ENCODE peak calls at places on chromosome 9, in seven cellular contexts. One of them, this sample, is unnamed. For H3K4me1, the result is how much of the 10 kb centered on the place peaks cover.

GRCh38 chr9:35737143-35737542 is 4.7 kb downstream of the CREB3 start:
- DNase-seq in transverse colon: no peak
- DNase-seq in sigmoid colon: no peak
- DNase-seq in heart left ventricle: no peak
- DNase-seq in HCT116: no peak
- DNase-seq in A549: no peak
- DNase-seq in H1: no peak
- DNase-seq in this sample: no peak

GRCh38 chr9:115116620-115117284 is 1.2 kb downstream of the TNC start:
- DNase-seq in HCT116: no peak
- DNase-seq in A549: no peak
- DNase-seq in H1: no peak
- DNase-seq in heart left ventricle: no peak
- DNase-seq in sigmoid colon: no peak
- DNase-seq in transverse colon: no peak
- DNase-seq in this sample: no peak

GRCh38 chr9:123383512-123384170 is 27.6 kb downstream of the CRB2 start:
- DNase-seq in sigmoid colon: no peak
- DNase-seq in H1: no peak
- DNase-seq in transverse colon: no peak
- DNase-seq in A549: no peak
- DNase-seq in HCT116: no peak
- DNase-seq in heart left ventricle: no peak
- DNase-seq in this sample: no peak

GRCh38 chr9:130664191-130665028 is at the start of gene PRDM12:
- DNase-seq in HCT116: no peak
- DNase-seq in transverse colon: no peak
- DNase-seq in A549: peak
- DNase-seq in heart left ventricle: no peak
- DNase-seq in sigmoid colon: no peak
- DNase-seq in H1: peak
- DNase-seq in this sample: no peak

GRCh38 chr9:33506626-33507370 is 17.3 kb upstream of the ANKRD18B start:
- DNase-seq in heart left ventricle: no peak
- DNase-seq in A549: peak
- DNase-seq in H1: no peak
- DNase-seq in transverse colon: no peak
- DNase-seq in sigmoid colon: no peak
- DNase-seq in HCT116: peak
- DNase-seq in this sample: peak

GRCh38 chr9:85685081-85685480 is 56.7 kb downstream of the AGTPBP1 start:
- DNase-seq in H1: no peak
- DNase-seq in HCT116: no peak
- DNase-seq in A549: no peak
- DNase-seq in heart left ventricle: no peak
- DNase-seq in sigmoid colon: no peak
- DNase-seq in transverse colon: no peak
- DNase-seq in this sample: no peak

GRCh38 chr9:114266969-114267368 is 55.9 kb upstream of the ORM1 start:
- DNase-seq in sigmoid colon: no peak
- DNase-seq in H1: no peak
- DNase-seq in HCT116: no peak
- DNase-seq in A549: no peak
- DNase-seq in heart left ventricle: no peak
- DNase-seq in transverse colon: no peak
- DNase-seq in this sample: no peak

GRCh38 chr9:129197978-129198736 is 20.1 kb upstream of the IER5L start:
- DNase-seq in transverse colon: peak
- DNase-seq in sigmoid colon: peak
- DNase-seq in H1: no peak
- DNase-seq in heart left ventricle: peak
- DNase-seq in A549: no peak
- DNase-seq in HCT116: no peak
- DNase-seq in this sample: peak

GRCh38 chr9:138100711-138101349 is 223.2 kb downstream of the CACNA1B start:
- DNase-seq in HCT116: no peak
- DNase-seq in heart left ventricle: no peak
- DNase-seq in transverse colon: no peak
- DNase-seq in A549: peak
- DNase-seq in H1: peak
- DNase-seq in sigmoid colon: no peak
- DNase-seq in this sample: no peak

GRCh38 chr9:72733896-72734295 is 212.5 kb downstream of the TMC1 start:
- DNase-seq in H1: no peak
- DNase-seq in sigmoid colon: no peak
- DNase-seq in HCT116: no peak
- DNase-seq in A549: no peak
- DNase-seq in heart left ventricle: no peak
- DNase-seq in transverse colon: no peak
- DNase-seq in this sample: no peak

GRCh38 chr9:125983681-125984080 is 236.5 kb downstream of the PBX3 start:
- DNase-seq in transverse colon: no peak
- DNase-seq in HCT116: no peak
- DNase-seq in A549: no peak
- DNase-seq in H1: peak
- DNase-seq in sigmoid colon: peak
- DNase-seq in heart left ventricle: no peak
- DNase-seq in this sample: no peak

GRCh38 chr9:21679432-21679831 is 123.0 kb upstream of the MTAP start:
- DNase-seq in H1: no peak
- DNase-seq in A549: peak
- DNase-seq in HCT116: no peak
- DNase-seq in transverse colon: no peak
- DNase-seq in sigmoid colon: no peak
- DNase-seq in heart left ventricle: no peak
- DNase-seq in this sample: no peak

GRCh38 chr9:12847591-12847990 is 72.8 kb downstream of the LURAP1L start:
- DNase-seq in sigmoid colon: no peak
- DNase-seq in A549: peak
- DNase-seq in heart left ventricle: no peak
- DNase-seq in transverse colon: no peak
- DNase-seq in HCT116: no peak
- DNase-seq in H1: no peak
- DNase-seq in this sample: no peak

GRCh38 chr9:115635680-115636383 is 517.8 kb upstream of the PAPPA start:
- DNase-seq in transverse colon: no peak
- DNase-seq in H1: no peak
- DNase-seq in sigmoid colon: no peak
- DNase-seq in heart left ventricle: no peak
- DNase-seq in HCT116: no peak
- DNase-seq in A549: no peak
- DNase-seq in this sample: no peak

GRCh38 chr9:105269593-105269992 is 25.1 kb downstream of the SLC44A1 start:
- DNase-seq in HCT116: no peak
- DNase-seq in H1: no peak
- DNase-seq in sigmoid colon: no peak
- DNase-seq in heart left ventricle: no peak
- DNase-seq in transverse colon: no peak
- DNase-seq in A549: no peak
- DNase-seq in this sample: no peak

GRCh38 chr9:26159575-26160392 is 481.5 kb upstream of the TUSC1 start:
- DNase-seq in H1: no peak
- DNase-seq in transverse colon: no peak
- DNase-seq in A549: no peak
- DNase-seq in sigmoid colon: no peak
- DNase-seq in heart left ventricle: no peak
- DNase-seq in HCT116: no peak
- DNase-seq in this sample: peak

DNA sequence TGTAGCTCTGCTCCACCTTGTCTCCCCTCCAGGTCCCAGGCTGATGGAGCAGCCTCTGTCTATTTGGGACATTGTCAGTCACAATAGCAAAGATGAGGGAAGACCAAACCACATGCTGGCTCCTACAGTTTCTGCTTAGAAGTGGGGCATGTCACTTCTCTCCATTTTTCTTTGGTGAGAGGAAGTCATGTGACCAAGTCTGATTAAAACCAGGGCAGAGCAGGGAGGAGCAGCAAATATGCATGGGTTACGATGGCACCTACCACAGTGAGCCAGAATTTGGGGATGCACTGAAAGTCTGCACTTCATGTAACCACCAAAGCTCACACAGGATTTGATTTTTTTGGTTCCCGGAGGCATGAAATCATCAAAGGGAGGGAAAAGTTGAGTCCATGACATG is 234.6 kb downstream of the CDK5RAP2 start:
- DNase-seq in transverse colon: no peak
- DNase-seq in heart left ventricle: no peak
- DNase-seq in HCT116: no peak
- DNase-seq in H1: no peak
- DNase-seq in A549: no peak
- DNase-seq in sigmoid colon: no peak
- DNase-seq in this sample: no peak
- H3K4me1 ChIP-seq in transverse colon: under half
- H3K4me1 ChIP-seq in heart left ventricle: under half
- H3K4me1 ChIP-seq in HCT116: under half
- H3K4me1 ChIP-seq in H1: under half
- H3K4me1 ChIP-seq in A549: under half
- H3K4me1 ChIP-seq in sigmoid colon: under half
- H3K4me1 ChIP-seq in this sample: under half

DNA sequence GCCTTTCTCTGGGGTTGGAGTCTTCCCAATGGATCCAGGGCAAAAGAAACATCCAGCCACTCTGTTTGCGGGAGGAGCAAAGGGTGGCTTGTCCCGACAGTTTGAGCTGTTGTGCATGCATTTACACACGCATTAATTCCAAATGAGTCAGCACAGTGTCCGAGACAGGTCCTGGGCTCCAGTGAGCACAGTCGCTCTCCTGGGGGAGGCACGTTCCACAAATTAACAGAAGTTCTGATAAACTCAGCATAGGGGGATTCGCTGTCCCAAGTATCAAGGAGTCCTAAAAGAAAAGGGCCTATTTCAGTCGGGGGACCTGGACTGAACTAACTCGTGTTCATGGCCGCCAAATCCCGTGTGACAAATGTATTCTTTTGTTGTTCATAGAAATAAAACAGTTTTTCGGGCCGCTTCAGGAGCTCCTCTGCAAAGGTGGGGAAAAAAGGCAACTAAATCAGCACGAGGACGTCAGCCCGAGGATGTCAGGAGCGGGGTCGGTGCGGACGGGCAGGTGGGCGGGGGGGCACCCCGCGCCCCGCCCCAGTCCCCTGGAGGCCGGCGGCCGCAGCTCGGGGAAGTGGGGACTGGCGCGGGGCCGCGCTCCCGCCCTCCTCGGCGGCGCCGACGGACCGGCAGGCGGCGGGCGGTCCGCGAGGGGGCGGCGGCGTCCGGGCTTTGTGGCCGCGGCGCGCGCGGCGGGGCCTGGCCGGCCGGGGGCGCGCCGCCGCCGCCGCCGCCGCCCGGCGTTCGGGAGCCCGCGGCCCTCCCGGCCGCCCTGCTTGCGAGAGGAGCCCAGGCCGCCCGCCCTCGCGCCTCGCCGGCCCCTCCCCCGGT is at the start of gene MSANTD3:
- DNase-seq in heart left ventricle: peak
- DNase-seq in H1: peak
- DNase-seq in sigmoid colon: peak
- DNase-seq in A549: peak
- DNase-seq in transverse colon: peak
- DNase-seq in HCT116: peak
- DNase-seq in this sample: peak
- TF ChIP-seq POLR2A in heart left ventricle: no peak
- TF ChIP-seq POLR2A in H1: no peak
- TF ChIP-seq POLR2A in sigmoid colon: no peak
- TF ChIP-seq POLR2A in A549: peak
- TF ChIP-seq POLR2A in transverse colon: no peak
- TF ChIP-seq POLR2A in HCT116: peak
- TF ChIP-seq POLR2A in this sample: peak

GRCh38 chr9:127562841-127563523 is 49.1 kb upstream of the STXBP1 start:
- DNase-seq in heart left ventricle: no peak
- DNase-seq in A549: peak
- DNase-seq in sigmoid colon: no peak
- DNase-seq in H1: no peak
- DNase-seq in HCT116: no peak
- DNase-seq in transverse colon: no peak
- DNase-seq in this sample: no peak

GRCh38 chr9:127563579-127563978 is 48.5 kb upstream of the STXBP1 start:
- DNase-seq in H1: no peak
- DNase-seq in transverse colon: no peak
- DNase-seq in A549: no peak
- DNase-seq in HCT116: no peak
- DNase-seq in sigmoid colon: no peak
- DNase-seq in heart left ventricle: no peak
- DNase-seq in this sample: no peak

GRCh38 chr9:127566351-127567001 is 45.6 kb upstream of the STXBP1 start:
- DNase-seq in sigmoid colon: no peak
- DNase-seq in heart left ventricle: no peak
- DNase-seq in H1: no peak
- DNase-seq in transverse colon: peak
- DNase-seq in HCT116: no peak
- DNase-seq in A549: no peak
- DNase-seq in this sample: peak

GRCh38 chr9:127567119-127567897 is 44.8 kb upstream of the STXBP1 start:
- DNase-seq in A549: peak
- DNase-seq in HCT116: no peak
- DNase-seq in sigmoid colon: peak
- DNase-seq in H1: no peak
- DNase-seq in heart left ventricle: peak
- DNase-seq in transverse colon: peak
- DNase-seq in this sample: peak

GRCh38 chr9:127565231-127565630 is 46.8 kb upstream of the STXBP1 start:
- DNase-seq in transverse colon: no peak
- DNase-seq in H1: no peak
- DNase-seq in HCT116: no peak
- DNase-seq in heart left ventricle: no peak
- DNase-seq in sigmoid colon: no peak
- DNase-seq in A549: no peak
- DNase-seq in this sample: no peak
- H3K4me1 ChIP-seq in transverse colon: half or more
- H3K4me1 ChIP-seq in H1: under half
- H3K4me1 ChIP-seq in HCT116: half or more
- H3K4me1 ChIP-seq in heart left ventricle: half or more
- H3K4me1 ChIP-seq in sigmoid colon: half or more
- H3K4me1 ChIP-seq in A549: half or more
- H3K4me1 ChIP-seq in this sample: half or more

GRCh38 chr9:98047002-98047401 is 9.5 kb upstream of the NANS start:
- DNase-seq in HCT116: no peak
- DNase-seq in H1: no peak
- DNase-seq in sigmoid colon: no peak
- DNase-seq in transverse colon: no peak
- DNase-seq in heart left ventricle: no peak
- DNase-seq in A549: no peak
- DNase-seq in this sample: no peak

GRCh38 chr9:98043921-98044320 is 12.6 kb upstream of the NANS start:
- DNase-seq in transverse colon: no peak
- DNase-seq in sigmoid colon: no peak
- DNase-seq in H1: no peak
- DNase-seq in HCT116: no peak
- DNase-seq in heart left ventricle: no peak
- DNase-seq in A549: no peak
- DNase-seq in this sample: no peak

GRCh38 chr9:98046161-98046543 is 10.4 kb upstream of the NANS start:
- DNase-seq in H1: no peak
- DNase-seq in HCT116: no peak
- DNase-seq in A549: no peak
- DNase-seq in heart left ventricle: no peak
- DNase-seq in sigmoid colon: no peak
- DNase-seq in transverse colon: no peak
- DNase-seq in this sample: no peak

GRCh38 chr9:98049668-98050067 is 6.9 kb upstream of the NANS start:
- DNase-seq in transverse colon: no peak
- DNase-seq in heart left ventricle: no peak
- DNase-seq in A549: no peak
- DNase-seq in HCT116: no peak
- DNase-seq in sigmoid colon: no peak
- DNase-seq in H1: no peak
- DNase-seq in this sample: no peak

GRCh38 chr9:98045234-98046160 is 11.0 kb upstream of the NANS start:
- DNase-seq in heart left ventricle: no peak
- DNase-seq in H1: no peak
- DNase-seq in sigmoid colon: no peak
- DNase-seq in transverse colon: no peak
- DNase-seq in A549: peak
- DNase-seq in HCT116: peak
- DNase-seq in this sample: no peak
- TF ChIP-seq POLR2A in heart left ventricle: no peak
- TF ChIP-seq POLR2A in H1: no peak
- TF ChIP-seq POLR2A in sigmoid colon: no peak
- TF ChIP-seq POLR2A in transverse colon: no peak
- TF ChIP-seq POLR2A in A549: no peak
- TF ChIP-seq POLR2A in HCT116: peak
- TF ChIP-seq POLR2A in this sample: no peak